ENCODE peak calls at places on chromosomes 13 and 19, in eight cellular contexts. M is mesendoderm; P is stimulated activated CD4-positive, alpha-beta T cell treated with anti-CD3 and anti-CD28 coated beads, Interleukin-15, amount 100 ng/mL, for 1 hour; W is hepatocyte; C is left ventricle myocardium inferior; R is C1 segment of cervical spinal cord; B is tibial artery; E is stimulated activated CD8-positive, alpha-beta memory T cell treated with anti-CD3 and anti-CD28 coated beads, Interleukin-4, amount 100 ng/mL, for 1 hour. G is an unnamed sample.

GRCh38 chr13:79692846-79693245 is 211.9 kb downstream of the NDFIP2 start:
- DNase-seq in W (no peak), P (no peak), C (no peak), M (no peak), R (no peak), B (no peak), E (no peak), G (no peak)

GRCh38 chr19:38475176-38475575 is 41.7 kb downstream of the RYR1 start:
- DNase-seq in B (no peak), P (no peak), W (no peak), R (no peak), E (no peak), C (no peak), M (no peak), G (no peak)

GRCh38 chr13:80116107-80116506 is 224.8 kb downstream of the SPRY2 start:
- DNase-seq in B (no peak), C (no peak), R (no peak), W (no peak), E (no peak), P (no peak), M (no peak), G (no peak)

GRCh38 chr13:36363464-36363863 is 17.3 kb upstream of the SPART start:
- DNase-seq in W (no peak), R (no peak), M (no peak), P (no peak), E (no peak), C (no peak), B (no peak), G (no peak)

GRCh38 chr19:49952475-49952829 is 8.5 kb downstream of the SIGLEC11 start:
- DNase-seq in R (no peak), P (no peak), C (no peak), B (no peak), W (no peak), M (no peak), E (no peak), G (no peak)

GRCh38 chr13:102657630-102658029 is 37.2 kb downstream of the METTL21C start:
- DNase-seq in M (no peak), R (no peak), C (no peak), W (no peak), E (no peak), P (no peak), B (no peak), G (no peak)

GRCh38 chr13:27794921-27795717 is 2.8 kb downstream of the GSX1 start:
- DNase-seq in E (no peak), W (no peak), C (no peak), R (no peak), P (no peak), M (peak), B (peak), G (no peak)

GRCh38 chr13:114077121-114077937 is 55.1 kb downstream of the RASA3 start:
- DNase-seq in P (no peak), R (no peak), E (no peak), B (peak), C (no peak), W (no peak), M (no peak), G (no peak)

GRCh38 chr13:91313103-91313502 is 34.4 kb upstream of the MIR17HG start:
- DNase-seq in B (no peak), P (no peak), E (no peak), C (no peak), W (peak), M (peak), R (no peak), G (no peak)

GRCh38 chr13:25175026-25175425 is 2.9 kb upstream of the AMER2 start:
- DNase-seq in E (no peak), R (no peak), C (no peak), P (no peak), W (no peak), B (no peak), M (no peak), G (no peak)

GRCh38 chr19:44799627-44800257 is 9.2 kb upstream of the BCAM start:
- DNase-seq in W (no peak), B (no peak), M (no peak), P (no peak), E (no peak), C (no peak), R (no peak), G (no peak)

GRCh38 chr13:43408274-43408673 is 378.5 kb downstream of the ENOX1 start:
- DNase-seq in W (no peak), E (no peak), M (no peak), B (no peak), R (no peak), P (no peak), C (no peak), G (no peak)

GRCh38 chr19:33291623-33292534 is 10.5 kb downstream of the CEBPA start:
- DNase-seq in C (no peak), B (no peak), M (no peak), E (no peak), P (no peak), W (peak), R (no peak), G (no peak)

GRCh38 chr13:33918199-33918932 is 100.4 kb downstream of the RFC3 start:
- DNase-seq in R (no peak), M (no peak), C (no peak), B (no peak), W (no peak), E (no peak), P (no peak), G (no peak)

GRCh38 chr19:5113101-5113557 is 144.2 kb downstream of the KDM4B start:
- DNase-seq in W (no peak), E (no peak), C (no peak), B (no peak), R (no peak), M (peak), P (no peak), G (no peak)

GRCh38 chr19:31330761-31331160 is 18.5 kb downstream of the TSHZ3 start:
- DNase-seq in B (no peak), C (no peak), P (no peak), M (no peak), R (no peak), W (no peak), E (no peak), G (no peak)

GRCh38 chr13:37934339-37935191 is 65.0 kb upstream of the TRPC4 start:
- DNase-seq in W (no peak), R (no peak), B (no peak), C (peak), M (peak), P (no peak), E (no peak), G (peak)